ENCODE peak calls at places on chromosomes 12 and 14, in nine cellular contexts. One of them, this sample, is unnamed.

GRCh38 chr12:10722502-10722904 is 620 bp downstream of the YBX3 start:
- DNase-seq in BJ: no peak
- DNase-seq in spleen: peak
- DNase-seq in uterus: peak
- DNase-seq in tibial nerve: no peak
- DNase-seq in choroid plexus epithelial cell: peak
- DNase-seq in bronchial epithelial cell: peak
- DNase-seq in astrocyte of the spinal cord: peak
- DNase-seq in right atrium auricular region: peak
- DNase-seq in this sample: no peak

GRCh38 chr14:72615511-72616121 is 278.3 kb downstream of the DPF3 start:
- DNase-seq in BJ: no peak
- DNase-seq in spleen: no peak
- DNase-seq in uterus: no peak
- DNase-seq in tibial nerve: no peak
- DNase-seq in choroid plexus epithelial cell: peak
- DNase-seq in bronchial epithelial cell: peak
- DNase-seq in astrocyte of the spinal cord: no peak
- DNase-seq in right atrium auricular region: no peak
- DNase-seq in this sample: no peak

GRCh38 chr14:91163316-91163715 is 49.4 kb downstream of the DGLUCY start:
- DNase-seq in BJ: no peak
- DNase-seq in spleen: no peak
- DNase-seq in uterus: no peak
- DNase-seq in tibial nerve: no peak
- DNase-seq in choroid plexus epithelial cell: no peak
- DNase-seq in bronchial epithelial cell: no peak
- DNase-seq in astrocyte of the spinal cord: no peak
- DNase-seq in right atrium auricular region: no peak
- DNase-seq in this sample: no peak

GRCh38 chr12:81167694-81168093 is 89.8 kb downstream of the ACSS3 start:
- DNase-seq in BJ: peak
- DNase-seq in spleen: no peak
- DNase-seq in uterus: no peak
- DNase-seq in tibial nerve: no peak
- DNase-seq in choroid plexus epithelial cell: peak
- DNase-seq in bronchial epithelial cell: peak
- DNase-seq in astrocyte of the spinal cord: peak
- DNase-seq in right atrium auricular region: no peak
- DNase-seq in this sample: no peak

GRCh38 chr12:112190626-112191025 is 65.3 kb downstream of the TRAFD1 start:
- DNase-seq in BJ: no peak
- DNase-seq in spleen: no peak
- DNase-seq in uterus: no peak
- DNase-seq in tibial nerve: no peak
- DNase-seq in choroid plexus epithelial cell: no peak
- DNase-seq in bronchial epithelial cell: peak
- DNase-seq in astrocyte of the spinal cord: no peak
- DNase-seq in right atrium auricular region: no peak
- DNase-seq in this sample: no peak

GRCh38 chr12:71415336-71416231 is 24.0 kb upstream of the LGR5 start:
- DNase-seq in BJ: no peak
- DNase-seq in spleen: no peak
- DNase-seq in uterus: no peak
- DNase-seq in tibial nerve: peak
- DNase-seq in choroid plexus epithelial cell: peak
- DNase-seq in bronchial epithelial cell: peak
- DNase-seq in astrocyte of the spinal cord: peak
- DNase-seq in right atrium auricular region: no peak
- DNase-seq in this sample: peak

GRCh38 chr12:53613821-53614220 is 12.4 kb downstream of the ATF7 start:
- DNase-seq in BJ: no peak
- DNase-seq in spleen: no peak
- DNase-seq in uterus: no peak
- DNase-seq in tibial nerve: no peak
- DNase-seq in choroid plexus epithelial cell: peak
- DNase-seq in bronchial epithelial cell: peak
- DNase-seq in astrocyte of the spinal cord: no peak
- DNase-seq in right atrium auricular region: no peak
- DNase-seq in this sample: no peak

GRCh38 chr12:127582074-127582473 is 684.9 kb upstream of the TMEM132C start:
- DNase-seq in BJ: no peak
- DNase-seq in spleen: no peak
- DNase-seq in uterus: no peak
- DNase-seq in tibial nerve: no peak
- DNase-seq in choroid plexus epithelial cell: peak
- DNase-seq in bronchial epithelial cell: no peak
- DNase-seq in astrocyte of the spinal cord: no peak
- DNase-seq in right atrium auricular region: no peak
- DNase-seq in this sample: no peak

GRCh38 chr12:108399514-108399913 is 60.4 kb upstream of the CMKLR1 start:
- DNase-seq in BJ: no peak
- DNase-seq in spleen: no peak
- DNase-seq in uterus: peak
- DNase-seq in tibial nerve: peak
- DNase-seq in choroid plexus epithelial cell: no peak
- DNase-seq in bronchial epithelial cell: no peak
- DNase-seq in astrocyte of the spinal cord: no peak
- DNase-seq in right atrium auricular region: no peak
- DNase-seq in this sample: no peak

GRCh38 chr14:38261620-38262019 is 5.7 kb upstream of the CLEC14A start:
- DNase-seq in BJ: no peak
- DNase-seq in spleen: no peak
- DNase-seq in uterus: no peak
- DNase-seq in tibial nerve: no peak
- DNase-seq in choroid plexus epithelial cell: no peak
- DNase-seq in bronchial epithelial cell: no peak
- DNase-seq in astrocyte of the spinal cord: no peak
- DNase-seq in right atrium auricular region: no peak
- DNase-seq in this sample: no peak

GRCh38 chr12:93300611-93301021 is 77.1 kb upstream of the NUDT4 start:
- DNase-seq in BJ: no peak
- DNase-seq in spleen: no peak
- DNase-seq in uterus: no peak
- DNase-seq in tibial nerve: no peak
- DNase-seq in choroid plexus epithelial cell: no peak
- DNase-seq in bronchial epithelial cell: no peak
- DNase-seq in astrocyte of the spinal cord: no peak
- DNase-seq in right atrium auricular region: no peak
- DNase-seq in this sample: no peak

GRCh38 chr12:75724913-75725312 is 213.5 kb upstream of the KRR1 start:
- DNase-seq in BJ: peak
- DNase-seq in spleen: no peak
- DNase-seq in uterus: peak
- DNase-seq in tibial nerve: peak
- DNase-seq in choroid plexus epithelial cell: peak
- DNase-seq in bronchial epithelial cell: no peak
- DNase-seq in astrocyte of the spinal cord: peak
- DNase-seq in right atrium auricular region: no peak
- DNase-seq in this sample: no peak

GRCh38 chr12:26338574-26339572 is 143.5 kb downstream of the SSPN start:
- DNase-seq in BJ: no peak
- DNase-seq in spleen: no peak
- DNase-seq in uterus: no peak
- DNase-seq in tibial nerve: no peak
- DNase-seq in choroid plexus epithelial cell: peak
- DNase-seq in bronchial epithelial cell: peak
- DNase-seq in astrocyte of the spinal cord: peak
- DNase-seq in right atrium auricular region: no peak
- DNase-seq in this sample: no peak

GRCh38 chr14:71117839-71118743 is 210.8 kb downstream of the PCNX1 start:
- DNase-seq in BJ: no peak
- DNase-seq in spleen: no peak
- DNase-seq in uterus: no peak
- DNase-seq in tibial nerve: no peak
- DNase-seq in choroid plexus epithelial cell: peak
- DNase-seq in bronchial epithelial cell: peak
- DNase-seq in astrocyte of the spinal cord: peak
- DNase-seq in right atrium auricular region: no peak
- DNase-seq in this sample: no peak

GRCh38 chr12:40903040-40903439 is 210.8 kb downstream of the CNTN1 start:
- DNase-seq in BJ: no peak
- DNase-seq in spleen: no peak
- DNase-seq in uterus: no peak
- DNase-seq in tibial nerve: no peak
- DNase-seq in choroid plexus epithelial cell: no peak
- DNase-seq in bronchial epithelial cell: no peak
- DNase-seq in astrocyte of the spinal cord: no peak
- DNase-seq in right atrium auricular region: no peak
- DNase-seq in this sample: no peak

GRCh38 chr14:75800792-75801191 is 139.7 kb downstream of the TTLL5 start:
- DNase-seq in BJ: no peak
- DNase-seq in spleen: no peak
- DNase-seq in uterus: no peak
- DNase-seq in tibial nerve: no peak
- DNase-seq in choroid plexus epithelial cell: no peak
- DNase-seq in bronchial epithelial cell: no peak
- DNase-seq in astrocyte of the spinal cord: no peak
- DNase-seq in right atrium auricular region: no peak
- DNase-seq in this sample: no peak

GRCh38 chr14:54555651-54556050 is 11.3 kb upstream of the SAMD4A start:
- DNase-seq in BJ: no peak
- DNase-seq in spleen: no peak
- DNase-seq in uterus: no peak
- DNase-seq in tibial nerve: no peak
- DNase-seq in choroid plexus epithelial cell: no peak
- DNase-seq in bronchial epithelial cell: no peak
- DNase-seq in astrocyte of the spinal cord: no peak
- DNase-seq in right atrium auricular region: no peak
- DNase-seq in this sample: no peak
- TF ChIP-seq CTCF in BJ: peak
- TF ChIP-seq CTCF in spleen: no peak
- TF ChIP-seq CTCF in uterus: no peak
- TF ChIP-seq CTCF in tibial nerve: no peak
- TF ChIP-seq CTCF in choroid plexus epithelial cell: no peak
- TF ChIP-seq CTCF in bronchial epithelial cell: no peak
- TF ChIP-seq CTCF in astrocyte of the spinal cord: no peak
- TF ChIP-seq CTCF in right atrium auricular region: no peak
- TF ChIP-seq CTCF in this sample: no peak

GRCh38 chr12:5511644-5512584 is 80.0 kb downstream of the NTF3 start:
- DNase-seq in BJ: no peak
- DNase-seq in spleen: peak
- DNase-seq in uterus: no peak
- DNase-seq in tibial nerve: no peak
- DNase-seq in choroid plexus epithelial cell: peak
- DNase-seq in bronchial epithelial cell: no peak
- DNase-seq in astrocyte of the spinal cord: peak
- DNase-seq in right atrium auricular region: peak
- DNase-seq in this sample: no peak

GRCh38 chr12:5509557-5509956 is 77.6 kb downstream of the NTF3 start:
- DNase-seq in BJ: no peak
- DNase-seq in spleen: no peak
- DNase-seq in uterus: no peak
- DNase-seq in tibial nerve: no peak
- DNase-seq in choroid plexus epithelial cell: no peak
- DNase-seq in bronchial epithelial cell: no peak
- DNase-seq in astrocyte of the spinal cord: no peak
- DNase-seq in right atrium auricular region: no peak
- DNase-seq in this sample: no peak

GRCh38 chr12:5510251-5510805 is 78.4 kb downstream of the NTF3 start:
- DNase-seq in BJ: no peak
- DNase-seq in spleen: no peak
- DNase-seq in uterus: no peak
- DNase-seq in tibial nerve: no peak
- DNase-seq in choroid plexus epithelial cell: no peak
- DNase-seq in bronchial epithelial cell: no peak
- DNase-seq in astrocyte of the spinal cord: no peak
- DNase-seq in right atrium auricular region: no peak
- DNase-seq in this sample: no peak

GRCh38 chr12:5512585-5512970 is 80.7 kb downstream of the NTF3 start:
- DNase-seq in BJ: no peak
- DNase-seq in spleen: no peak
- DNase-seq in uterus: no peak
- DNase-seq in tibial nerve: no peak
- DNase-seq in choroid plexus epithelial cell: no peak
- DNase-seq in bronchial epithelial cell: no peak
- DNase-seq in astrocyte of the spinal cord: no peak
- DNase-seq in right atrium auricular region: peak
- DNase-seq in this sample: no peak

GRCh38 chr12:5511256-5511643 is 79.3 kb downstream of the NTF3 start:
- DNase-seq in BJ: no peak
- DNase-seq in spleen: no peak
- DNase-seq in uterus: no peak
- DNase-seq in tibial nerve: no peak
- DNase-seq in choroid plexus epithelial cell: no peak
- DNase-seq in bronchial epithelial cell: no peak
- DNase-seq in astrocyte of the spinal cord: no peak
- DNase-seq in right atrium auricular region: no peak
- DNase-seq in this sample: no peak
- H3K4me3 ChIP-seq in BJ: no peak
- H3K4me3 ChIP-seq in spleen: no peak
- H3K4me3 ChIP-seq in uterus: no peak
- H3K4me3 ChIP-seq in tibial nerve: no peak
- H3K4me3 ChIP-seq in choroid plexus epithelial cell: no peak
- H3K4me3 ChIP-seq in bronchial epithelial cell: no peak
- H3K4me3 ChIP-seq in astrocyte of the spinal cord: no peak
- H3K4me3 ChIP-seq in right atrium auricular region: no peak
- H3K4me3 ChIP-seq in this sample: no peak

DNA sequence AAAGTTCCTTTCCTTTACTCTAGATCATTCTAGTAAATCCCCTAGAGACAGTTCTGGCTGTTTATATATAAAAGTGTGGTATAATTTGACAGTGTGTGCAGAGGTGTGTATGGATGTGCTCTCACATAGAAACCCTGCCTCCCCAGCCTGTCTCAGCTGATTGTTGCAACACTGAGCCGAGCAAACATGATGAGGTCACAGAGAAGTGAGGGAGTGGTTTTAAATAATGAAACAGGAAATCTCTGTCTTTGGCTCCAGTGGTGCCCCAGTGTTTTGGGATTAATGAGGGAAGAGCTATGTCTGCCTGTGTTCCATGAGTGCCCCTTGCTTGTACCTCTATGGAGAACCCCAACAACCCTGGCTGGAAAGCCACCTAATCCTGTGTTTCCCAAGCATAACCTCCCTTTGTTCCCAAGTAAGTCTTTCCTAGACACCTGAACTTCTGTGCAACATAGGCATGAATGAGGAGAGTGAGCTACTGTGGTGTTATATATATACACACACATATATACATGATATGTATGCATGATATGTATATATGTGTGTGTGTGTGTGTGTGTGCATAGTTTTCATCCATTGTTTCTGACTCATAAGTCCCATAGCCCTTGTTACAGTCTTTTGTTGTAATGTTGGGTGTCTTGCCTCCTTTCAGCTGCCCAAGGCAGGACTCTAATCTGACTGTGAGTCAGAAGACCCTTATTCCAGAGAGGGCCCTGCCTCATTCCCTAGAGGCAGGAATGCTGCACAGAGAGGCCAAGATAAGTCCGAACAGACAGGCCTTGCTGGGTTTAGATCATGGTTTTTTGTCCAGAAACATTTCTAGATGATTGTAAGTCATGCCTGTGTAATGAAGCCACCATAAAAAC is 18.0 kb downstream of the TRAF3 start:
- DNase-seq in BJ: peak
- DNase-seq in spleen: no peak
- DNase-seq in uterus: peak
- DNase-seq in tibial nerve: peak
- DNase-seq in choroid plexus epithelial cell: peak
- DNase-seq in bronchial epithelial cell: peak
- DNase-seq in astrocyte of the spinal cord: peak
- DNase-seq in right atrium auricular region: peak
- DNase-seq in this sample: peak
- TF ChIP-seq CTCF in BJ: peak
- TF ChIP-seq CTCF in spleen: no peak
- TF ChIP-seq CTCF in uterus: no peak
- TF ChIP-seq CTCF in tibial nerve: no peak
- TF ChIP-seq CTCF in choroid plexus epithelial cell: peak
- TF ChIP-seq CTCF in bronchial epithelial cell: peak
- TF ChIP-seq CTCF in astrocyte of the spinal cord: peak
- TF ChIP-seq CTCF in right atrium auricular region: no peak
- TF ChIP-seq CTCF in this sample: no peak

GRCh38 chr12:122413516-122414404 is 8.7 kb downstream of the CLIP1 start:
- DNase-seq in BJ: no peak
- DNase-seq in spleen: no peak
- DNase-seq in uterus: no peak
- DNase-seq in tibial nerve: no peak
- DNase-seq in choroid plexus epithelial cell: no peak
- DNase-seq in bronchial epithelial cell: no peak
- DNase-seq in astrocyte of the spinal cord: no peak
- DNase-seq in right atrium auricular region: no peak
- DNase-seq in this sample: no peak
- H3K4me3 ChIP-seq in BJ: no peak
- H3K4me3 ChIP-seq in spleen: no peak
- H3K4me3 ChIP-seq in uterus: no peak
- H3K4me3 ChIP-seq in tibial nerve: no peak
- H3K4me3 ChIP-seq in choroid plexus epithelial cell: no peak
- H3K4me3 ChIP-seq in bronchial epithelial cell: no peak
- H3K4me3 ChIP-seq in astrocyte of the spinal cord: no peak
- H3K4me3 ChIP-seq in right atrium auricular region: no peak
- H3K4me3 ChIP-seq in this sample: no peak